ENCODE peak calls at places on chromosomes 5 and 9, in eight cellular contexts. Y is fibroblast of mammary gland, Z is HFF-Myc, S is heart left ventricle, Q is GM06990, V is BE2C, P is astrocyte of the spinal cord, N is H1. F is an unnamed sample.

GRCh38 chr5:10332301-10332700 is 21.2 kb upstream of the MARCHF6 start:
- DNase-seq in S (no peak), Y (no peak), V (no peak), P (no peak), Q (no peak), Z (no peak), N (no peak), F (no peak)

GRCh38 chr5:181181650-181182565 is 23.1 kb downstream of the TRIM7 start:
- DNase-seq in S (peak; percentile 72), Y (peak; percentile 77), P (peak; percentile 70), Z (no peak), N (peak; percentile 76), Q (no peak), V (peak; percentile 81), F (peak; percentile 89)

GRCh38 chr5:17154211-17154996 is 63.0 kb upstream of the BASP1 start:
- DNase-seq in Y (peak; percentile 83), P (peak; percentile 68), V (no peak), S (no peak), Q (no peak), Z (no peak), N (no peak), F (peak; percentile 56)

GRCh38 chr9:83670381-83670780 is 37.4 kb downstream of the UBQLN1 start:
- DNase-seq in Y (no peak), P (no peak), Q (no peak), V (no peak), S (no peak), N (no peak), Z (no peak), F (no peak)

GRCh38 chr5:160054047-160054446 is 45.1 kb downstream of the TTC1 start:
- DNase-seq in Y (peak; percentile 9), V (no peak), P (peak; percentile 41), S (no peak), Q (no peak), Z (no peak), N (no peak), F (no peak)

GRCh38 chr5:169083394-169084018 is 217.4 kb downstream of the SLIT3 start:
- DNase-seq in S (no peak), Y (no peak), V (no peak), N (no peak), Q (no peak), Z (no peak), P (no peak), F (no peak)

GRCh38 chr9:32404402-32404801 is 20.0 kb downstream of the ACO1 start:
- DNase-seq in P (no peak), Y (no peak), S (no peak), Z (no peak), Q (no peak), V (no peak), N (no peak), F (no peak)

GRCh38 chr5:74919487-74919886 is 53.3 kb upstream of the FAM169A start:
- DNase-seq in S (no peak), Y (peak; percentile 74), V (no peak), P (peak; percentile 73), Z (peak; percentile 41), N (no peak), Q (no peak), F (peak; percentile 58)

GRCh38 chr9:96875460-96876142 is 21.3 kb upstream of the ZNF782 start:
- DNase-seq in Q (peak; percentile 59), S (peak; percentile 72), Z (no peak), N (peak; percentile 93), V (peak; percentile 88), P (peak; percentile 83), Y (peak; percentile 78), F (peak; percentile 87)

DNA sequence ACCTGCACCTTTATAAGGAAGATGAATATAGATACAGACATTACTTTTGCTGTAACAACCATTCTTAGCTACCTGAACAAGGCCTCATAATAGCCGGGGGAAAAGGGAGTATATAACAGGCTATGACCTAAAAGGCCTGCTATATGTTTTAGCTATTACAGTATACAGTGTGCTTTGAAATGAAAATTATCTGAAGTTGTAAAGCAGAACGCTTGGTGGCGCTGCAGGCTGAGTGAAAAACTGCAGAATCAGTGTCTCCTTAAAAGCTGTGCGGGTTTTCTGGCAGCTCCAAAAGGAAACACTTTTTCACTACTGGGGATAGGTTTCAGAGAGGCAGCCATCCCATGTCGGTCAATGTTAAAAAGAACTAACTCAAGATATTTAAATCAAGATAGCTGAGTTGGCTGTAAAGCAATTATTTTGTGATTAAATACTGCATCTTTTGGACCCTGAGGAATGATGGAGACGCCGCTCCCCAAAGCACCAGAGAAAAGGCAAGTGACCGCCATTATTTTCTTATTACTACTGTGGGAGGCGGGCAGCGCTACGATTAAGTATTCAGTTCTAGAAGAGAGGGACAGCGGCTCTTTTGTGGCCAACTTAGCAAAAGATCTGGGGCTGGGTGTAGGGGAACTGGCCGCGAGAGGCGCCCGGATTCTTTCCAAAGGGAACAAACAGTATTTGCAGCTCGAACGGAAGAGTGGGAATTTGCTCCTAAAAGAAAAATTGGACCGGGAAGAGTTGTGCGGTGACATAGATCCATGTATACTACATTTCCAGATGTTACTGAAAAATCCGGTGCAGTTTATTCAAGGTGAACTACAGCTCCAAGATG is 5.9 kb downstream of the PCDHB6 start:
- DNase-seq in V (no peak), P (no peak), Q (no peak), Y (no peak), Z (no peak), N (peak; percentile 67), S (no peak), F (no peak)
- TF ChIP-seq CTCF in V (peak; percentile 58), P (no peak), Q (no peak), Y (no peak), Z (no peak), N (peak; percentile 70), S (no peak), F (peak; percentile 13)

GRCh38 chr9:4298255-4299005 is 1.4 kb downstream of the GLIS3 start:
- DNase-seq in P (peak; percentile 50), Q (peak; percentile 31), V (no peak), S (peak; percentile 67), N (peak; percentile 72), Y (peak; percentile 47), Z (no peak), F (peak; percentile 48)
- TF ChIP-seq CTCF in P (peak; percentile 11), Q (no peak), V (no peak), S (no peak), N (no peak), Y (no peak), Z (no peak), F (no peak)

GRCh38 chr5:73497537-73498056 is 645 bp upstream of the BTF3 start:
- DNase-seq in S (no peak), V (no peak), Z (no peak), N (no peak), P (no peak), Q (no peak), Y (no peak), F (no peak)

GRCh38 chr5:73499187-73499586 is 945 bp downstream of the BTF3 start:
- DNase-seq in Z (no peak), Y (peak; percentile 3), N (no peak), Q (no peak), S (no peak), P (no peak), V (no peak), F (peak; percentile 14)

GRCh38 chr5:73499756-73500155 is 1.5 kb downstream of the BTF3 start:
- DNase-seq in Q (no peak), V (no peak), N (no peak), S (no peak), Z (no peak), P (no peak), Y (no peak), F (no peak)

GRCh38 chr5:73496984-73497457 is 1.2 kb upstream of the BTF3 start:
- DNase-seq in Z (peak; percentile 66), Q (no peak), Y (peak; percentile 76), V (no peak), N (no peak), P (peak; percentile 77), S (no peak), F (peak; percentile 77)

GRCh38 chr5:73498057-73498992 is at the start of gene BTF3:
- DNase-seq in S (peak; percentile 97), Y (peak; percentile 96), Z (peak; percentile 89), Q (peak; percentile 97), N (peak; percentile 89), V (peak; percentile 97), P (peak; percentile 97), F (peak; percentile 97)
- TF ChIP-seq CTCF in S (no peak), Y (no peak), Z (no peak), Q (no peak), N (peak; percentile 5), V (no peak), P (no peak), F (no peak)

GRCh38 chr5:91929522-91929817 is 546.4 kb upstream of the ARRDC3 start:
- DNase-seq in Y (no peak), P (no peak), N (no peak), V (no peak), Z (no peak), Q (no peak), S (no peak), F (no peak)
- TF ChIP-seq CTCF in Y (no peak), P (no peak), N (no peak), V (no peak), Z (no peak), Q (no peak), S (no peak), F (no peak)

GRCh38 chr5:132807163-132807838 is 5.8 kb upstream of the SOWAHA start:
- DNase-seq in P (no peak), S (no peak), V (peak; percentile 69), N (no peak), Y (no peak), Z (no peak), Q (no peak), F (no peak)
- TF ChIP-seq CTCF in P (peak; percentile 14), S (no peak), V (peak; percentile 61), N (peak; percentile 61), Y (no peak), Z (peak; percentile 28), Q (peak; percentile 23), F (no peak)

GRCh38 chr9:124410321-124410913 is 4.8 kb downstream of the PSMB7 start:
- DNase-seq in Z (no peak), N (no peak), Y (no peak), Q (no peak), P (peak; percentile 33), V (no peak), S (no peak), F (no peak)
- TF ChIP-seq CTCF in Z (peak; percentile 6), N (no peak), Y (peak; percentile 32), Q (peak; percentile 30), P (no peak), V (peak; percentile 19), S (peak; percentile 25), F (peak; percentile 25)

GRCh38 chr5:115842089-115842881 is 550 bp downstream of the AP3S1 start:
- DNase-seq in Y (peak; percentile 42), Z (no peak), S (peak; percentile 72), Q (no peak), V (peak; percentile 88), P (peak; percentile 20), N (peak; percentile 87), F (peak; percentile 33)
- TF ChIP-seq CTCF in Y (no peak), Z (peak; percentile 8), S (peak; percentile 50), Q (peak; percentile 22), V (peak; percentile 16), P (no peak), N (no peak), F (peak; percentile 8)

DNA sequence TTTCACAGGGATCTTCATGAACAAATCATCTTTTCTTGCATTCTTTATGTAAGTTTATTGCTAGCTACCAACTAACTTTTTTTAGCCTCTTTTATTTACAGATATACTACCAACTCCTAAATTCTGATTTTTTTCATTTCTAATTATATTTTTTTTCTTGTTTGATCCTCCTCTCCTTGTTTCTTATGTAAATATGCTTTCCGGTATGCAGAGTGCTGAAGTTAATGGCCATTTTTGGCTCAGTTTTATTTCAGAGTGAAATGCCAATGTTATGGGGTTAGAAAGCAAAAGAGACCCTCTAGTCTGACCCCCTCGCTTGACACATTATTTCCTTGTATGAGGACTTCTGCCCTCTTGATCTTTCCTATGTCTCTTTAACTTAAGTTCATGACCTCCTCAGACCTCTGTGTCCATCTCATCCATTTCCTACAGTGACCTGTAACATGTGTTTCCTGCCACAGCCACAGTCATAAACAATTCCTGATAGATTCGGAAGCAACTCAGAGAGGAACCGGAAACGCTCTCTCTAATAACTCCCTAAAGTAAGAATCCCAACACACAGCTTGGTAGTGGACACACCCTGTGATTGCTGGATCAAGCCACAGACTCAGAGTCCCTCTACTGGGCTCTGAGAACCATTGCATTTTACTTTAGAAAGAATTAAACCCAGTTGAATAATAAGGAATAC is 42.9 kb upstream of the AFAP1L1 start:
- DNase-seq in S (no peak), Q (no peak), N (no peak), Y (peak; percentile 93), P (peak; percentile 88), V (no peak), Z (peak; percentile 90), F (peak; percentile 84)
- TF ChIP-seq CTCF in S (peak; percentile 88), Q (no peak), N (peak; percentile 67), Y (peak; percentile 83), P (peak; percentile 78), V (peak; percentile 65), Z (peak; percentile 79), F (peak; percentile 83)